ENCODE peak calls at places on chromosomes 13 and 19, in four cellular contexts. K is endothelial cell; N is activated CD4-positive, alpha-beta T cell treated with anti-CD3 and anti-CD28 coated beads, Interleukin-2, amount 50 U/mL, for 24 hours; U is central memory CD4-positive, alpha-beta T cell. S is an unnamed sample.

GRCh38 chr13:105343134-105343806 is 1192.2 kb downstream of the EFNB2 start:
- DNase-seq in U (no peak), N (no peak), K (no peak), S (peak; percentile 73)

GRCh38 chr19:49556412-49557398 is 23.7 kb downstream of the NOSIP start:
- DNase-seq in U (no peak), N (no peak), K (no peak), S (no peak)

GRCh38 chr19:1232652-1233360 is 5.0 kb downstream of the CBARP start:
- DNase-seq in U (no peak), K (no peak), N (no peak), S (no peak)

GRCh38 chr19:1113278-1113985 is 9.6 kb downstream of the GPX4 start:
- DNase-seq in K (peak; percentile 92), U (peak; percentile 74), N (peak; percentile 74), S (peak; percentile 83)

GRCh38 chr19:55353803-55354697 is 469 bp downstream of the COX6B2 start:
- DNase-seq in U (peak; percentile 36), N (peak; percentile 20), K (peak; percentile 72), S (no peak)

GRCh38 chr13:60267498-60268202 is 103.9 kb upstream of the DIAPH3 start:
- DNase-seq in K (no peak), N (no peak), U (peak; percentile 9), S (no peak)

GRCh38 chr19:38831142-38831605 is 420 bp downstream of the ECH1 start:
- DNase-seq in U (no peak), K (peak; percentile 24), N (no peak), S (peak; percentile 74)

GRCh38 chr13:27857271-27857670 is 62.5 kb upstream of the PDX1 start:
- DNase-seq in U (no peak), K (no peak), N (no peak), S (no peak)

GRCh38 chr13:33169273-33169980 is 116.1 kb downstream of the STARD13 start:
- DNase-seq in U (no peak), K (no peak), N (no peak), S (peak; percentile 85)

GRCh38 chr19:16447015-16447384 is 24.8 kb downstream of the EPS15L1 start:
- DNase-seq in K (no peak), N (no peak), U (no peak), S (peak; percentile 77)

GRCh38 chr19:9857920-9858746 is 23.0 kb downstream of the PIN1 start:
- DNase-seq in N (no peak), U (peak; percentile 52), K (no peak), S (no peak)

GRCh38 chr13:43786766-43787517 is at the start of gene ENOX1:
- DNase-seq in N (no peak), K (peak; percentile 61), U (no peak), S (no peak)

GRCh38 chr19:13748169-13748884 is 16.0 kb upstream of the MRI1 start:
- DNase-seq in N (no peak), U (no peak), K (no peak), S (no peak)

GRCh38 chr13:49584771-49585182 is 581 bp downstream of the RCBTB1 start:
- DNase-seq in N (no peak), U (peak; percentile 6), K (no peak), S (no peak)

GRCh38 chr19:51356159-51356801 is 9.9 kb downstream of the ETFB start:
- DNase-seq in K (no peak), N (no peak), U (no peak), S (no peak)

GRCh38 chr19:5804516-5805464 is at the start of gene NRTN:
- DNase-seq in N (no peak), K (no peak), U (peak; percentile 34), S (no peak)

GRCh38 chr19:47111081-47111589 is 2.4 kb downstream of the ZC3H4 start:
- DNase-seq in N (no peak), U (peak; percentile 55), K (no peak), S (no peak)

GRCh38 chr13:41520016-41520698 is 62.8 kb downstream of the RGCC start:
- DNase-seq in N (no peak), U (no peak), K (no peak), S (no peak)

GRCh38 chr19:324716-325115 is 19.9 kb downstream of the MIER2 start:
- DNase-seq in K (no peak), U (no peak), N (no peak), S (no peak)

GRCh38 chr13:33606692-33607091 is 211.3 kb upstream of the RFC3 start:
- DNase-seq in K (no peak), N (no peak), U (no peak), S (no peak)

GRCh38 chr19:33293255-33294057 is 8.9 kb downstream of the CEBPA start:
- DNase-seq in U (no peak), K (no peak), N (no peak), S (no peak)

GRCh38 chr19:2846180-2846935 is 5.1 kb downstream of the ZNF555 start:
- DNase-seq in N (no peak), K (no peak), U (no peak), S (peak; percentile 17)

GRCh38 chr13:51772781-51773180 is 31.2 kb downstream of the DHRS12 start:
- DNase-seq in N (no peak), U (no peak), K (no peak), S (no peak)

GRCh38 chr13:44050450-44051063 is 170.9 kb downstream of the LACC1 start:
- DNase-seq in U (peak; percentile 18), K (no peak), N (no peak), S (no peak)

GRCh38 chr13:20461481-20461859 is 64.2 kb downstream of the CRYL1 start:
- DNase-seq in K (no peak), N (peak; percentile 17), U (no peak), S (peak; percentile 33)

GRCh38 chr19:41928754-41929535 is 696 bp upstream of the ERFL start:
- DNase-seq in U (peak; percentile 44), K (no peak), N (no peak), S (no peak)